ENCODE peak calls at places on chromosomes 3 and 15, in nine cellular contexts. W, A, Z, Y, X, S, G, R and T are unnamed samples.

GRCh38 chr15:48336940-48337339 is 5.7 kb downstream of the DUT start:
- DNase-seq in W (no peak), A (peak), Z (no peak), Y (no peak), X (no peak), S (no peak), G (no peak), R (no peak), T (no peak)

GRCh38 chr3:48463703-48464102 is 17.2 kb downstream of the ATRIP start:
- DNase-seq in W (no peak), A (no peak), Z (no peak), Y (no peak), X (no peak), S (no peak), G (no peak), R (no peak), T (no peak)

GRCh38 chr15:100772478-100773378 is 106.9 kb upstream of the ALDH1A3 start:
- DNase-seq in W (no peak), A (peak), Z (no peak), Y (no peak), X (no peak), S (no peak), G (no peak), R (no peak), T (no peak)

GRCh38 chr15:92021765-92022164 is 168.3 kb downstream of the SLCO3A1 start:
- DNase-seq in W (no peak), A (no peak), Z (no peak), Y (no peak), X (no peak), S (no peak), G (no peak), R (no peak), T (no peak)

GRCh38 chr15:76217029-76217866 is 94.0 kb downstream of the ETFA start:
- DNase-seq in W (no peak), A (peak), Z (no peak), Y (no peak), X (no peak), S (no peak), G (no peak), R (no peak), T (no peak)

GRCh38 chr15:91243806-91244205 is 143.7 kb downstream of the SV2B start:
- DNase-seq in W (no peak), A (no peak), Z (no peak), Y (no peak), X (no peak), S (no peak), G (no peak), R (no peak), T (no peak)

GRCh38 chr15:75620776-75621536 is 4.6 kb downstream of the SNUPN start:
- DNase-seq in W (peak), A (peak), Z (peak), Y (peak), X (peak), S (peak), G (peak), R (peak), T (peak)

GRCh38 chr3:186418601-186419238 is 56.7 kb upstream of the DGKG start:
- DNase-seq in W (no peak), A (no peak), Z (no peak), Y (no peak), X (no peak), S (no peak), G (peak), R (no peak), T (no peak)

GRCh38 chr3:177760803-177761202 is 563.5 kb upstream of the TBL1XR1 start:
- DNase-seq in W (no peak), A (no peak), Z (no peak), Y (no peak), X (no peak), S (no peak), G (no peak), R (no peak), T (no peak)

GRCh38 chr15:45377630-45378148 is 655 bp downstream of the GATM start:
- DNase-seq in W (peak), A (peak), Z (peak), Y (no peak), X (peak), S (peak), G (peak), R (no peak), T (peak)

GRCh38 chr3:66989860-66990696 is 8.0 kb upstream of the KBTBD8 start:
- DNase-seq in W (no peak), A (peak), Z (no peak), Y (no peak), X (no peak), S (no peak), G (peak), R (no peak), T (no peak)

GRCh38 chr3:86785381-86785780 is 205.6 kb downstream of the VGLL3 start:
- DNase-seq in W (no peak), A (peak), Z (no peak), Y (no peak), X (no peak), S (no peak), G (no peak), R (no peak), T (no peak)

GRCh38 chr15:84143753-84144314 is 91.7 kb upstream of the GOLGA6L4 start:
- DNase-seq in W (no peak), A (no peak), Z (no peak), Y (no peak), X (no peak), S (no peak), G (no peak), R (no peak), T (no peak)

GRCh38 chr3:111874177-111874820 is 15.2 kb downstream of the PHLDB2 start:
- DNase-seq in W (no peak), A (peak), Z (no peak), Y (no peak), X (no peak), S (no peak), G (no peak), R (no peak), T (no peak)

GRCh38 chr3:10164546-10165393 is at the start of gene IRAK2:
- DNase-seq in W (peak), A (peak), Z (peak), Y (peak), X (peak), S (peak), G (peak), R (no peak), T (peak)

GRCh38 chr3:19063936-19064335 is 84.4 kb upstream of the KCNH8 start:
- DNase-seq in W (no peak), A (no peak), Z (no peak), Y (no peak), X (no peak), S (no peak), G (no peak), R (no peak), T (no peak)

GRCh38 chr3:152113992-152114651 is 154.6 kb upstream of the MBNL1 start:
- DNase-seq in W (no peak), A (no peak), Z (no peak), Y (no peak), X (no peak), S (no peak), G (no peak), R (no peak), T (no peak)

GRCh38 chr3:11282250-11283125 is 10.3 kb downstream of the ATG7 start:
- DNase-seq in W (no peak), A (peak), Z (peak), Y (peak), X (no peak), S (peak), G (peak), R (no peak), T (peak)

GRCh38 chr3:31959951-31960792 is 20.9 kb downstream of the OSBPL10 start:
- DNase-seq in W (no peak), A (peak), Z (no peak), Y (no peak), X (no peak), S (no peak), G (no peak), R (no peak), T (no peak)

DNA sequence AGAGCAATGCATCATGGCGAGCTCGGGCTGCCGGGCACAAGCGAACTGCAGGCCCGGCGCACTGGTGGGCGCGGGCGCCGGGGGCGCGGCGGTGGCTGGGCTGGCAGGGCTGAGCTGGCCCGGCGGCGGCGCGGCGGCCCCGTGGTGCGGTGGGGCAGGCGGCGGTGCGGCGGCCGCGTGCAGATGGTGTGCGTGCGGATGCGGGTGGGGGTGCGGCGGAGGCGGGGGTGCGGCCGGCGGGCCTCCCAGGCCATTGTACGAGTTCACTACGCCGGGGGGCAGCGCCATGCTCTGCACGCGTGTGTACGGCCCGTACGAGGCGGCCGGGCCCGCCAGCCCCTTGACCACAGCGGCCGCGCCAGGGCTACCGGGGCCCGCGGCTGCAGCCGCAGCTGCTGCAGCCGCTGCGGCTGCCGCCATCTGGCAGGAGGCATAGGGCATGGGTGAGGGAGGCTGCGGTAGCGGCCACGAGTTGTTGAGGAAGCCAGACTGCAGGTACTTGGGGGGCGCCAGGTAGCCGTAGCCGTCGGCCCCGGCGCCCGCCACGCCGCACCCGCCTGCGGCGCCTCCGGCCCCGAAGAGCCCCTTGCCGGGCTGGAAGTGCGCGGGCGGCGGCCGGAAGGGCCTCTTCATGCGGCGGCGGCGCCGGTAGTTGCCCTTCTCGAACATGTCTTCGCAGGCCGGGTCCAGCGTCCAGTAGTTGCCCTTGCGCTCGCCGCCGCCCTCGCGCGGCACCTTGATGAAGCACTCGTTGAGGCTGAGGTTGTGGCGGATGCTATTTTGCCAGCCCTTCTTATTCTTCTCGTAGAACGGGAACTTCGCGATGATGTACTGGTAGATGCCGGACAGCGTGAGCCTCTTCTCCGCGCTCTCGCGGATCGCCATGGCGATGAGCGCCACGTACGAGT is 1.0 kb downstream of the FOXL2 start:
- DNase-seq in W (no peak), A (peak), Z (no peak), Y (no peak), X (no peak), S (no peak), G (peak), R (no peak), T (no peak)
- H3K4me3 ChIP-seq in W (peak), A (peak), Z (peak), Y (peak), X (peak), S (peak), G (peak), R (peak), T (peak)

DNA sequence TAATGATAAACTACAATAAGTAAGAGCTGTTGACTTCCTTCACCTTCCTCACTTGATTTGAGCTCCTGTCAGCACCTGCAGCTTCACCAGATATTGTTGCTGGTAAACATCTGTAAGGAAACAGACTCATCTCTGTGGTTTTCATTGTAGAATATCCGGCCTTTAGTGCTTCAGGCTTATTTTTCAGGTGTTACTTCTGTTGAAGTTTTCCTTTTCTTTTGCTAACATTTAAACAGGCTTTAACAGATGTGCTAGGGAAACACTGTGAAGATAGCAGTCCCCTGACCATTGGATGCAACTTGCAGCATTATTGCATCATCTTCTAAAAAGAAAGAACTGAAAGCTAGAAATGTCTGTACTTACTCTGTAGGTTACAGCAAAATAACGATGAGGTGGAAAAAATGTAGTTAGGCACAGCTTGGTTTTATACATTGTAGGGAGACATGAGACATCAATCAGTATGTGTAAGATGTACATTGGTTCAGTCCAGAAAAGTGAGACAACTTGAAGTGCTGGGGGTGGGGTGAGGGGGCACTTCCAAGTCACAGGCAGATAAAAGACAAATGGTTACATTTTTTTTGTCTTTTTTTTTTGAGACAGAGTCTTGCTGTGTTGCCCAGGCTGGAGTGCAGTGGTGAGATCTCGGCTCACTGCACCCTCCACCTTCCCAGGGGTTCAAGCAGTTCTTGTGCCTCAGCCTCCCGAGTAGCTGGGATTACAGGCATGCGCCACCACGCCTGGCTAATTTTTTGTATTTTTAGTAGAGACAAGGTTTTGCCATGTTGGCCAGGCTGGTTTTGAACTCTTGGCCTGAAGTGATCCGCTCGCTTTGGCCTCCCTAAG is 10.2 kb downstream of the EDEM1 start:
- DNase-seq in W (no peak), A (peak), Z (no peak), Y (no peak), X (no peak), S (no peak), G (no peak), R (no peak), T (no peak)
- H3K4me3 ChIP-seq in W (no peak), A (no peak), Z (no peak), Y (no peak), X (no peak), S (no peak), G (no peak), R (no peak), T (no peak)

GRCh38 chr15:23869391-23869790 is 182.3 kb upstream of the NDN start:
- DNase-seq in W (peak), A (no peak), Z (peak), Y (no peak), X (peak), S (peak), G (peak), R (no peak), T (peak)
- H3K4me3 ChIP-seq in W (peak), A (no peak), Z (no peak), Y (no peak), X (no peak), S (peak), G (no peak), R (no peak), T (no peak)

GRCh38 chr3:28575100-28575747 is 226.6 kb upstream of the AZI2 start:
- DNase-seq in W (peak), A (no peak), Z (no peak), Y (no peak), X (peak), S (peak), G (peak), R (no peak), T (peak)
- H3K4me3 ChIP-seq in W (peak), A (no peak), Z (peak), Y (peak), X (peak), S (peak), G (peak), R (no peak), T (peak)

DNA sequence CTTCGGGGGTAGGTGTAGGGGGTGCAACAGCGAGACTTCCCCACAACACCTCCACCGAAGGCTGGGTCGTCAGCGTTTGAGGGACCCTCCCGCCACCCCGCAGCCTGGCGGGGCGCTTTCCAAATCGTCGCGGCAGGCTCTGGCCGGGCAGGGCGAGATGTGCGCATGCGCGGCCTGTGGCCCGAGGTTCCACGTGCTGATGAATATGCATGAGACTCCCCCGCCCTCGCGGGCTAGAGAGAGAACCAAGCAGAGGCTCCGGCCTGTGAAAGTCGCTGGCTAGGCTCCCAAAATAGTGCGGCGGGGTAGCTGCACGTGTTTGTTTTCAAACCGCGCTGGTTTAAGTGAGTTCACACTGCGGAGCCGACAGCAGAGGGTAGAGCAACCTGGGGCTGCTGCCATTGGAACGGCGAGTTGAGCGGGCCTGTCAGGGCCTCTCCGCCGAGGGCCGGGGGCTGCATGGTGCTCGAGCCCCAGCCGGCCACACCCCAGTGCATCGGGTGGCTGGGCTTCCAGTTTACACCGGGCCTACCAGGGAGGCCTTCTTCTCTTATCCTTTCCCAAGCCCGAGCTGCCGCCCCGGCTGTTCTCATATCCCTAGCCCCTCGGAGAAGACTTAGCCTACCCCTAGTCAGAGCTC is 10.0 kb downstream of the ZIC1 start:
- DNase-seq in W (no peak), A (peak), Z (no peak), Y (no peak), X (no peak), S (peak), G (peak), R (peak), T (peak)
- H3K4me3 ChIP-seq in W (no peak), A (peak), Z (peak), Y (peak), X (no peak), S (peak), G (no peak), R (peak), T (peak)

DNA sequence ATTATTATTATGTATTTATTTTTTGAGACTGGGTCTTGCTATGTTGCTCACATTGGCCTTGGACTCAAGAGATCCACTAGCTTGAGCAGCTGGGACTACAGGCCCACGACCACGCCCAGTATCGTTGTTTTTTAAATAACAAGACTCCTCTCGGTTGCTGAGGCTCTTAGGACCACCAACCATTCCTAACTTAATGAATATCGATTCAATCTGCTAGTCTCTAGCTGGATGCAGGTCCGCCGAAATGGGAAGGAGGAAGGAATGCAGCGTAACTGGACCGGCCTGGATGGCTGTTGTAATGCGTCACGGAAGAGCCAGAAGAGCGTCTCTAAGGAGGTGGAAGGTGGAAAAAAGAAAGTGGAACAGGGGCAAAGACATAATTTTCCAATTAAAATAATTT is 1.7 kb downstream of the ANXA2 start:
- DNase-seq in W (no peak), A (peak), Z (no peak), Y (no peak), X (no peak), S (no peak), G (peak), R (no peak), T (no peak)
- H3K4me3 ChIP-seq in W (peak), A (peak), Z (peak), Y (peak), X (peak), S (peak), G (no peak), R (peak), T (peak)

GRCh38 chr15:93837450-93837849 is 393.9 kb upstream of the MCTP2 start:
- DNase-seq in W (peak), A (no peak), Z (no peak), Y (no peak), X (no peak), S (no peak), G (no peak), R (no peak), T (no peak)
- H3K4me3 ChIP-seq in W (no peak), A (no peak), Z (no peak), Y (no peak), X (no peak), S (no peak), G (no peak), R (no peak), T (no peak)